ENCODE peak calls at places on chromosomes 11 and 22, in seven cellular contexts. N is WTC11, T is tibial nerve, I is pancreas, G is RWPE1, A is body of pancreas, J is upper lobe of left lung. B is an unnamed sample.

GRCh38 chr11:17699157-17700114 is 19.9 kb upstream of the MYOD1 start:
- DNase-seq in N (no peak), A (no peak), J (no peak), G (no peak), I (no peak), T (no peak), B (no peak)

GRCh38 chr22:41782751-41783150 is 17.7 kb upstream of the CCDC134 start:
- DNase-seq in I (no peak), T (no peak), N (no peak), J (no peak), A (no peak), G (no peak), B (no peak)

GRCh38 chr11:132586801-132587200 is 945.5 kb downstream of the OPCML start:
- DNase-seq in N (no peak), T (no peak), G (no peak), A (no peak), I (no peak), J (no peak), B (no peak)

GRCh38 chr11:117793521-117793920 is 3.5 kb downstream of the DSCAML1 start:
- DNase-seq in T (no peak), G (no peak), N (no peak), J (no peak), I (no peak), A (no peak), B (no peak)

GRCh38 chr11:12285811-12286222 is 91.6 kb upstream of the PARVA start:
- DNase-seq in G (no peak), N (no peak), T (peak), A (no peak), I (no peak), J (no peak), B (no peak)

GRCh38 chr11:117908959-117909610 is 20.1 kb downstream of the TMPRSS13 start:
- DNase-seq in N (no peak), T (no peak), A (no peak), G (no peak), J (no peak), I (no peak), B (no peak)

GRCh38 chr11:19345848-19346681 is 105.3 kb upstream of the E2F8 start:
- DNase-seq in T (no peak), J (peak), G (no peak), A (peak), N (peak), I (peak), B (peak)

GRCh38 chr22:48884786-48885185 is 942.9 kb downstream of the BRD1 start:
- DNase-seq in J (peak), T (no peak), G (no peak), I (no peak), N (no peak), A (no peak), B (no peak)

GRCh38 chr11:59746111-59746510 is 9.1 kb upstream of the STX3 start:
- DNase-seq in I (no peak), T (no peak), N (no peak), J (no peak), G (no peak), A (no peak), B (no peak)

GRCh38 chr11:8011981-8012444 is 24.9 kb downstream of the EIF3F start:
- DNase-seq in A (no peak), G (no peak), T (no peak), J (no peak), I (no peak), N (no peak), B (no peak)

GRCh38 chr11:120288021-120288420 is 37.1 kb upstream of the TLCD5 start:
- DNase-seq in J (no peak), G (no peak), A (no peak), N (no peak), I (no peak), T (no peak), B (no peak)

GRCh38 chr11:2390091-2390870 is 10.3 kb upstream of the TSSC4 start:
- DNase-seq in A (no peak), T (no peak), G (no peak), I (no peak), N (no peak), J (peak), B (no peak)

DNA sequence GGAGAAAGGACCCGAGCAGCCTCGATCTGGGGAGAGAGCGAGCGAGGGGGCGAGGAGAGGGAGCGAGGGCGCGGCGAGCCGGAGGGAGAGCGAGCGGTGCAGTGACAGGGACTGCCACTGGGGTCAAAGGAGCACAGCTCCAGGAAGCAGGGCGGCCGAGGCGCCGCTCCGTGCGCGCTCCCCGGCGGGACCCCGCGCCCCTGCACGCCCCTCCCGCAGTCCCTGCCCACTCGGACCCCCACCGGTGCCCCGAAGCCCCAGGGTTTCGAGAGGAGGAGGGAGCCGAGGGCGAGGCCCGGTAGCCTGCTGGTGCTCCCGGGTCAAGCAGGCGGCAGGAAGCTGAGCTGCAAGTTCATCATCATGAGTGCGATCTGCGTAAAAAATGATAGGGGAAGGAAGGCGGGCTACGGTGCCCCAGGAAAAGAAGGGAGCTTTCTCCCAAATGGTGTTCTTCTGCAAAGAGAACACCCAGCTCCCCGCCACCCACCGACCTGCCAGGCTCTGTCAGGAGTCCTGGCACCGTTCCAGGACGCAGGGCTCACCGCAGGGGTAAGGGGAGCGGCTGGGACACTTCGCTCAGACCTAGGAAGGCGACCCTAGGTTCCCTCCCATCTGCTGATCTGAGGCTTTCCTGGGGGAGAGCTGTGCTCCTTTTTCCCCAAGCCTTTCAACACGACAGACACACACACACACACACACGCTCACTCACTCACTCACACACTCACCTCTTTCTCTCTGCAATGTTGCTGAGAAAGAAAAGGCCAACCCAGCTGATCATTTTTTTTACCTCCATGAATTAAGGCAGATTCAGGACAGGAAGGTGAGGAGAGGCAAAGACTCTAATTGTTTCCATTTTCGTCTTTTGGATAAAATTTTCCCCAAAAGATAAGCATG is at the start of gene MPPED2:
- DNase-seq in G (peak), N (peak), A (peak), I (peak), J (no peak), T (no peak), B (peak)
- TF ChIP-seq CTCF in G (no peak), N (no peak), A (peak), I (peak), J (no peak), T (peak), B (peak)

DNA sequence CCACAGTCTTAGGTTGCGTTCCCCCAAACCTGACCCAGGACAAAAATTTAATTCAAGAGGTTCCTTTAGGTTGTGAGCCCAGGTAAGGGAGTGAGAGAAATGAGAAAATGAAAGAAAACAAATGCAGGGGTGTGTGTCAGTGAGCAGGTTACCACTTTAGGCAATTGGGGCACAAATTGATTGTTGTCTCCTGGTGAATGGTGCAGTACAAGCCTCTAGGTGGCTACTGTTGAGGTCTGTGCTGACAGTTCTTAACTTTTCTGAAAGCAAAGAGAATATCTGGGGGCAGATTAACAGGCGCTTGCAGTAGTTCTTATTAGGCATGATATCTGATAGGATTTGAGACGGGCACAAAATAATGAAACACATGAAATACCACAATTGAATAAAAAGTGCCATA is 894.6 kb downstream of the FAM181B start:
- DNase-seq in T (no peak), J (no peak), N (no peak), A (no peak), I (no peak), G (no peak), B (no peak)
- TF ChIP-seq CTCF in T (no peak), J (no peak), N (no peak), A (no peak), I (no peak), G (no peak), B (no peak)

GRCh38 chr11:112583246-112583893 is 322.7 kb upstream of the PLET1 start:
- DNase-seq in T (no peak), J (no peak), I (no peak), N (no peak), A (no peak), G (no peak), B (no peak)

GRCh38 chr11:112587664-112588063 is 327.0 kb upstream of the PLET1 start:
- DNase-seq in T (no peak), G (no peak), J (no peak), I (no peak), A (no peak), N (no peak), B (no peak)

GRCh38 chr11:112581747-112582146 is 321.1 kb upstream of the PLET1 start:
- DNase-seq in N (no peak), I (no peak), A (no peak), G (no peak), T (no peak), J (no peak), B (no peak)

GRCh38 chr11:112582366-112582765 is 321.7 kb upstream of the PLET1 start:
- DNase-seq in I (no peak), J (no peak), T (no peak), G (no peak), A (no peak), N (no peak), B (no peak)

DNA sequence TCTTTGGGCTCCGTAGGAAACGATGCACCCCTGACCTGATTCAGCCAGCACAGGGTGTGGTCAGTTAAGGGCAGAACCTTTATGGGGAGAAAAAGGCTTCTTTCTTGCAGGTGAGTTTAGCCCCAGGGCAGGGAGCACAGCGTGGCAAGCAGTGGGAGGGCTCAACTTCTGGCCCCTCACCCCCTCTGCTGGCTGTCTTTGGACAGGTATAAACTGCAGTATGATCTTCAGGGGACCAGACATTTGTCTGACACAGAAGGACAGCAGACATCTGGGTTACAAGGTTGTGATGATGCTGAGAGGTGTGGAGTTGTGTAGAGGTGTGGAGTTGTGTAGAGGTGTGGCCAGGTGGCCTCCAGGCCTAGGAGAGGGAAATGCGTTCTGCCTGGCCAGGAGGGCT is 324.0 kb upstream of the PLET1 start:
- DNase-seq in J (no peak), A (no peak), I (no peak), N (peak), T (no peak), G (peak), B (no peak)
- TF ChIP-seq CTCF in J (no peak), A (no peak), I (no peak), N (no peak), T (no peak), G (no peak), B (no peak)

DNA sequence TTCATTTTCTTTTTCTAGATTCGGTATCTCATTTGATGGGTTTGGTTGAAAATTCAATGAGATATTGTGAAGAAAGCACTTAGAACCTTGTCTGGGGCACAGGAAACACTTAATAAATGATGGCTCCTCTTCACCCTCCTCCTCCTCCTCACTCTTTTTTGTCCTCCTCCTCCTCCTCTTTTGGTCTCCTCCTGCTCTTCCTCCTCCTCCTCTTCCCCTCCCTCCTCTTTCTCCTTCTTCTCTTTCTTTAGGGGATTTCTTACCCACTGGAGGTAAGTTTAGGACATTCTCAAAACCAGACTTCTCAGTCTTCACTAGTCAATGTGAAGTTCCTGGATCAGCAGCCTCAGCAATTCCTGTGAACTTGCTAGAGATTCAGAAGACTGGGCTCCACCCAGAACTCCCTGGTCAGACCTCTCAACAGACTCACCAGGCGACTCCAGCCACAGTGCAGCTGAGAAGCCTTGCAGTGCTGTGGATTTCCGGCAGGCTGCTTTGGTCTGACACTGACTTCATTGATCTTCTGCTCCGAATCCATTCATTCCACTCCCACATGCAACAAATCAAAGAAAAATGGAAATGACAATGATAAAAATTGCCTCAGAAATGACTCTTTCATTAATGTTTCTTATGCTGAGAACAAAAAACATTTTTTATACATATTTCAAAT is 368.6 kb upstream of the B3GAT1 start:
- DNase-seq in J (no peak), I (no peak), N (no peak), A (no peak), G (no peak), T (no peak), B (no peak)
- TF ChIP-seq CTCF in J (no peak), I (no peak), N (no peak), A (no peak), G (no peak), T (no peak), B (no peak)

GRCh38 chr22:21771631-21771976 is 36.0 kb upstream of the YPEL1 start:
- DNase-seq in N (no peak), T (no peak), I (no peak), G (no peak), A (no peak), J (no peak), B (no peak)
- TF ChIP-seq CTCF in N (no peak), T (no peak), I (no peak), G (no peak), A (no peak), J (no peak), B (no peak)

DNA sequence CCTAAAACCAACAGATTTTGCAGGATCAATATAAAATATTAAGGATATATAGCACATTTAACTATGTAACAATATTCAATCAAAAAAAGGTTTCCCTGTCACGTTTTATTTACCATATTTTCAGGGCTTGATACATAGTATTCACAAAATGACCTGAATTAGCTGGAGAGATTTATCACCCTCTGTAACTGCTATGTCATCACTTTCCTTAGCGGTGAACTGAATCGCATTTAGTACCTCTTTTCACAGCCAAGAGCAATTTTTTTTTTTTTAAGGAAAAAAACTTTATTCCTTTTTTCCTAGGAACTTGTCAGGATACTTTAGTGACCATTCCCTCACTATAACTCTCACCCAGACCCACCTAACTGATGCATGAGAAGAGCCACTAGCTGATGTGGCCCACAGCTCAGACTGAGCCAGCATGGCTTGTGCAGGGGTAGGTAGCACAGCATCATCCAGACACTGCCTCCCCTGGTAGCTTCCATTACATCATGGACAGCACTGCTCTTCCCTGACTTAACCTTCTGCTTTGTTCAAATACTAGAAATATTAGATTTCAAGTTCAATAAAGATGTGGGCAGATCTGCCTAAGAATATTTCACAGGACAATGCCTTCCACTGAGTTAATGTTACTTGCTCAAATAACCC is 17.0 kb upstream of the GPR83 start:
- DNase-seq in A (no peak), N (no peak), I (no peak), J (no peak), G (no peak), T (no peak), B (no peak)
- TF ChIP-seq CTCF in A (no peak), N (no peak), I (no peak), J (no peak), G (no peak), T (no peak), B (no peak)

DNA sequence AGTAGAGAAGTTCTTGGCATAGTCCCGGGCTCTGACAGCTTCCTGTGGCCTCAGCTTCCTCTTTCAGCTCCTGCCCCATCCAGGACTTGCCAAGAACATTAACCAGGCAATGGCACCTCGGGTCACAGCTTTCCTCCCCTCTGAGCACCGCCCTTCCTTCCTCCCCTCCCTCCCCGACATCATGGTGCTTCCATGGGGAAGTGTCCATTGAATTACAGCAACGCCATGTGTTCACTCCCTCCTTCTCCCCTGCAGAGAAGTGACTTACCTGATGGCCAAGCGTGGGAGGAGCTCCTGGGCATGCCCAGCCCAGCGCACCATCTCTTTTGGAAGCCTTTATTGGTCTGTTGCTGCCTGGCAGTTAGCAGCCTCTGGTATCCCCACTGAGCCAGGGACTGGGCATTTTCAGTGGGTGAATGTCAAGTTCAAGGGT is 25.8 kb upstream of the DAGLA start:
- DNase-seq in N (no peak), T (peak), J (no peak), I (no peak), G (no peak), A (no peak), B (no peak)
- TF ChIP-seq CTCF in N (no peak), T (no peak), J (no peak), I (no peak), G (no peak), A (no peak), B (no peak)

GRCh38 chr22:19075404-19075803 is 46.8 kb downstream of the DGCR2 start:
- DNase-seq in N (no peak), G (no peak), J (no peak), I (no peak), T (no peak), A (no peak), B (no peak)
- TF ChIP-seq CTCF in N (no peak), G (no peak), J (no peak), I (no peak), T (no peak), A (no peak), B (no peak)